ENCODE peak calls at places on chromosomes 6 and 20, in six cellular contexts. U is thyroid gland, R is lung, J is cardiac fibroblast, F is natural killer cell, P is A673. B is an unnamed sample.

GRCh38 chr20:48157970-48158369 is 372.7 kb upstream of the SULF2 start:
- DNase-seq in J (no peak), R (no peak), F (no peak), U (no peak), P (no peak), B (no peak)

GRCh38 chr20:17641993-17642392 is 40.0 kb downstream of the RRBP1 start:
- DNase-seq in R (no peak), U (no peak), P (no peak), F (no peak), J (no peak), B (no peak)

GRCh38 chr6:108689279-108690161 is 128.8 kb downstream of the FOXO3 start:
- DNase-seq in P (no peak), F (no peak), R (peak; percentile 93), U (peak; percentile 88), J (peak; percentile 98), B (peak; percentile 77)

GRCh38 chr20:51540585-51540984 is 1.9 kb downstream of the NFATC2 start:
- DNase-seq in R (no peak), P (no peak), J (no peak), U (no peak), F (no peak), B (no peak)

GRCh38 chr6:122770835-122771601 is 8.5 kb upstream of the FABP7 start:
- DNase-seq in U (no peak), J (no peak), F (no peak), P (no peak), R (no peak), B (no peak)

GRCh38 chr6:89146748-89147715 is 1.2 kb downstream of the PM20D2 start:
- DNase-seq in F (no peak), R (no peak), P (peak; percentile 39), U (no peak), J (peak; percentile 62), B (no peak)

GRCh38 chr20:63173552-63174191 is 42.3 kb downstream of the YTHDF1 start:
- DNase-seq in J (no peak), F (no peak), U (no peak), R (no peak), P (no peak), B (no peak)

GRCh38 chr6:29737707-29738630 is 14.7 kb downstream of the HLA-F start:
- DNase-seq in U (peak; percentile 62), J (peak; percentile 89), P (peak; percentile 50), R (peak; percentile 69), F (peak; percentile 62), B (peak; percentile 77)

GRCh38 chr6:138382498-138383265 is 5.0 kb downstream of the SMIM28 start:
- DNase-seq in P (no peak), J (no peak), U (no peak), R (no peak), F (no peak), B (no peak)

GRCh38 chr6:35063701-35064507 is 77.2 kb downstream of the TCP11 start:
- DNase-seq in P (no peak), F (no peak), J (no peak), R (no peak), U (no peak), B (no peak)

GRCh38 chr20:49475979-49476378 is 6.5 kb downstream of the KCNB1 start:
- DNase-seq in F (no peak), J (no peak), P (no peak), U (no peak), R (no peak), B (no peak)

GRCh38 chr20:1802385-1803215 is 92.6 kb upstream of the SIRPA start:
- DNase-seq in P (peak; percentile 90), F (no peak), J (peak; percentile 74), U (no peak), R (peak; percentile 57), B (peak; percentile 83)

GRCh38 chr6:87870606-87871005 is 168.6 kb upstream of the AKIRIN2 start:
- DNase-seq in F (no peak), J (peak; percentile 19), P (no peak), U (no peak), R (no peak), B (no peak)

GRCh38 chr20:62711703-62712101 is 3.1 kb downstream of the NTSR1 start:
- DNase-seq in P (no peak), J (no peak), U (no peak), R (no peak), F (no peak), B (no peak)

GRCh38 chr6:53027131-53027718 is 32.1 kb upstream of the GSTA4 start:
- DNase-seq in F (no peak), R (no peak), U (no peak), J (no peak), P (no peak), B (no peak)

GRCh38 chr20:43507150-43508080 is at the start of gene L3MBTL1:
- DNase-seq in U (peak; percentile 74), P (peak; percentile 35), F (peak; percentile 17), R (peak; percentile 37), J (peak; percentile 33), B (no peak)
- TF ChIP-seq CTCF in U (peak; percentile 6), P (peak; percentile 14), F (no peak), R (no peak), J (no peak), B (no peak)

DNA sequence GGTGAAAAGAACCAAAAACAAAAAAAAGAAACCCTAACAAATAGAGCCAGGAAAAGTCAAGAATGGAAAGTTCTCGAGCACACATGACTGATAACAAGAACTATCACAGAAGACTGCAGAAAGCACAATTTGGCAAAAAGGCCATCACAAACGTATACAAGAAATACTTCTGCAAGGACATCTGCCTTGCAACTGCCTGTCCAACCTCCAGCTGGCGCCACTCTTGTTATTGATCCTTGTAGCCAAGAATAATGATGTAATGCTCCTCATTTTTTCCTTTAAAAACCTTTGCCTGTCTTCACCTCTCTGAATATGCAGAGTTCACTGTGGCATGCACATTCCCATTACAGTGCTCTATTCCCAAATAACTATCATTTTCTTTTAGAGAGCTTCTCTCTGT is 87.9 kb upstream of the BMP5 start:
- DNase-seq in P (peak; percentile 56), U (no peak), R (no peak), J (peak; percentile 30), F (no peak), B (no peak)
- TF ChIP-seq CTCF in P (peak; percentile 71), U (no peak), R (no peak), J (peak; percentile 48), F (no peak), B (no peak)

GRCh38 chr20:58956078-58956477 is 25.0 kb upstream of the NELFCD start:
- DNase-seq in U (no peak), J (no peak), R (no peak), F (no peak), P (no peak), B (no peak)

GRCh38 chr20:58945967-58946631 is 35.0 kb upstream of the NELFCD start:
- DNase-seq in F (no peak), U (no peak), J (no peak), R (no peak), P (no peak), B (no peak)

GRCh38 chr20:58953050-58953449 is 28.0 kb upstream of the NELFCD start:
- DNase-seq in J (no peak), R (no peak), F (no peak), P (no peak), U (no peak), B (no peak)

GRCh38 chr20:58944610-58945009 is 36.4 kb upstream of the NELFCD start:
- DNase-seq in U (peak; percentile 67), R (no peak), J (no peak), P (no peak), F (no peak), B (no peak)

DNA sequence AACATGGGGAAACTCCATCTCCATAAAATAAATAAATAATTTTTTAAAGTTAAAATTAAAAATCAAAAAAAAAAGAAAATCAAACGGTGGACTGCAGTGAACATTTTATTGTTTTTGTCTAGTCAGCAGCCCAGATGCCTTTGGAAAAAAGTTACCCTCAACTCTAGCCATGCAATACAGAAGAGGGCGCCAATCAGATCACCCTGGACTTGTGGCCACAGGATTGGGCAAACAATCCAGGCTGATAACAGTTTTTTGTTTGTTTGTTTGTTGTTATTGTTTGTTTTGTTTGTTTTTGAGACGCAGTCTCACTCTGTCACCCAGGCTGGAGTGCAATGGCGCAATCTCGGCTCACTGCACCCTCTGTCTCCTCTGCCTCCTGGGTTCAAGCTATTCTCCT is 30.5 kb upstream of the NELFCD start:
- DNase-seq in P (no peak), R (no peak), U (no peak), F (no peak), J (no peak), B (no peak)
- TF ChIP-seq CTCF in P (no peak), R (no peak), U (no peak), F (no peak), J (no peak), B (no peak)

GRCh38 chr6:18564775-18565174 is 177.6 kb downstream of the RNF144B start:
- DNase-seq in J (no peak), P (no peak), U (no peak), F (no peak), R (no peak), B (no peak)

GRCh38 chr6:18565231-18565630 is 178.1 kb downstream of the RNF144B start:
- DNase-seq in R (no peak), J (no peak), F (no peak), U (no peak), P (no peak), B (no peak)

GRCh38 chr6:18555750-18556149 is 168.6 kb downstream of the RNF144B start:
- DNase-seq in U (no peak), F (no peak), R (no peak), J (no peak), P (no peak), B (no peak)

GRCh38 chr6:18562726-18563125 is 175.6 kb downstream of the RNF144B start:
- DNase-seq in U (no peak), F (no peak), J (no peak), R (no peak), P (no peak), B (no peak)

DNA sequence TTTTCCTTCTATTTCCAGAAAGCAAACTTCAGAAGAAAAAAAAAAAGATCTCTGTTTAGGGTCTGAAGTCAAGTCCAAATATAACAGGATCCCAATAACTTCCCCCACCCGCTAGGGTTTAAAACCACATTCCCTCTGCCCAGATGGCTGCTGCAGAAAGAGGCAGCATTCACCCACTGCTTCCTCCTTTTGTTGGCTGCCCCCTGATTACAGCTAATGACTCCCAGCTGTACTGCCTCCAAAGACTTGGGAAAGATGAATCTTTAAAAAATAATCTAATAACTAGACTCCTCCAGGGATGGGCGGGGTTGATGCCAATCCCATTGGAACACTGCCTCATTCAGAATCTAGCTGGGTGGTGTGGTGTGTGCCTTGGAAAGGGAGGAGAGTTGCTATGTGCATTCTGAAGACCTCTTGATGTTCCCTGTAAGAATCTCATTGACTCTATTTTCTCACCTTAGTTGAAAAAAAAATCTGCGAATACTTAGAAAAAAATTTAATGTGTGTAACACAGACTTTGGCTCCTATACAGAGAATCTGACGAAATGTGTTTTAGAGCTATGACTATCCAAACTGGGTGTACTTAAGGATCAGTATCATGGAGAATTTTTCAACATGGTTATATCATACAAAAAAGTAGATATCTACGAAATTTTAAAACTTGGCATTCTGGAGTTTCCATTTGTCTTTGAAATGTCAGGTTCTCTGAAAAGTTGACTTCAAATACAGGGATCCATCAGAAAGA is 174.0 kb downstream of the RNF144B start:
- DNase-seq in F (no peak), U (no peak), J (no peak), P (peak; percentile 65), R (no peak), B (no peak)
- TF ChIP-seq CTCF in F (no peak), U (no peak), J (no peak), P (no peak), R (no peak), B (no peak)

DNA sequence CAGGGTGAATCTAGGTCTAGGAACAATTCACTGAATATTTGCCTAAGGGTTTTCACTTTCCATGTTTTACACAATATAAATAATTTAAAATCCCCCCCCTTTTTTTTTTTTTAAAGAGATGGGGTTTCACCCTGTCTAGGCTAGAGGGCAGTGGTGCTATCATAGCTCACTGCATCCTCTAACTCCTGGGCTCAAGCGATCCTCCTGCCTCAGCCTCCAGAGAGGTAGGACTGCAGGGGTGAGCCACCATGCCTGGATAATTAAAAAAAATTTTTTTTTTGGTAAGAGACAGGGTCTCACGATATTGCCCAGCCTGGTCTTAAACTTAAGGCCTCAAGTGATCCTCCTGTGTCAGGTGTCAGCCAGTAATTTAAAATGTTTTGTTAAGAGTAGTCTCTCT is 17.8 kb downstream of the QKI start:
- DNase-seq in J (no peak), P (no peak), U (no peak), F (no peak), R (no peak), B (no peak)
- TF ChIP-seq CTCF in J (no peak), P (no peak), U (no peak), F (no peak), R (no peak), B (no peak)

B was measured in CD14-positive monocyte.